ENCODE peak calls at places on chromosomes 7 and 10, in five cellular contexts. Q is Calu3; G is posterior cingulate gyrus; H is brain microvascular endothelial cell; S is stimulated activated naive CD4-positive, alpha-beta T cell. R is an unnamed sample.

GRCh38 chr7:114084381-114085312 is 165.8 kb upstream of the PPP1R3A start:
- DNase-seq in Q (peak; percentile 38), G (no peak), H (no peak), S (no peak), R (peak; percentile 77)

GRCh38 chr7:148772297-148773089 is 73.8 kb downstream of the CUL1 start:
- DNase-seq in Q (peak; percentile 45), G (no peak), H (peak; percentile 94), S (no peak), R (peak; percentile 91)

GRCh38 chr7:94647295-94647694 is 8.6 kb downstream of the SGCE start:
- DNase-seq in Q (no peak), G (no peak), H (no peak), S (no peak), R (no peak)

GRCh38 chr10:109275970-109276369 is 647.3 kb downstream of the XPNPEP1 start:
- DNase-seq in Q (no peak), G (no peak), H (no peak), S (no peak), R (no peak)

GRCh38 chr7:30412810-30413504 is 65.6 kb downstream of the NOD1 start:
- DNase-seq in Q (peak; percentile 66), G (peak; percentile 28), H (peak; percentile 81), S (no peak), R (peak; percentile 80)

GRCh38 chr7:127913686-127914085 is 117.6 kb downstream of the LRRC4 start:
- DNase-seq in Q (no peak), G (no peak), H (no peak), S (no peak), R (no peak)

GRCh38 chr7:138661236-138661635 is 39.9 kb downstream of the SVOPL start:
- DNase-seq in Q (no peak), G (no peak), H (no peak), S (no peak), R (peak; percentile 29)

GRCh38 chr7:154178890-154179289 is 126.7 kb downstream of the DPP6 start:
- DNase-seq in Q (no peak), G (no peak), H (no peak), S (no peak), R (peak; percentile 63)

GRCh38 chr7:5670173-5670933 is 111.1 kb downstream of the RNF216 start:
- DNase-seq in Q (no peak), G (no peak), H (no peak), S (no peak), R (no peak)

GRCh38 chr10:92689663-92690210 is at the start of gene HHEX:
- DNase-seq in Q (peak; percentile 76), G (no peak), H (no peak), S (no peak), R (peak; percentile 44)

GRCh38 chr7:142612264-142612881 is 136.9 kb upstream of the PRSS1 start:
- DNase-seq in Q (no peak), G (no peak), H (peak; percentile 40), S (no peak), R (no peak)

GRCh38 chr10:121131014-121131413 is 279.9 kb downstream of the WDR11 start:
- DNase-seq in Q (no peak), G (no peak), H (no peak), S (no peak), R (no peak)

GRCh38 chr7:27129729-27130539 is 623 bp downstream of the HOXA4 start:
- DNase-seq in Q (no peak), G (no peak), H (no peak), S (peak; percentile 15), R (peak; percentile 28)

GRCh38 chr10:49158399-49158798 is 24.6 kb upstream of the FAM170B start:
- DNase-seq in Q (no peak), G (no peak), H (no peak), S (no peak), R (no peak)

GRCh38 chr10:60944159-60944909 is at the start of gene RHOBTB1:
- DNase-seq in Q (peak; percentile 81), G (peak; percentile 82), H (peak; percentile 74), S (no peak), R (peak; percentile 87)

GRCh38 chr7:22251284-22251683 is 105.7 kb downstream of the RAPGEF5 start:
- DNase-seq in Q (no peak), G (peak; percentile 37), H (no peak), S (no peak), R (no peak)

GRCh38 chr7:151342102-151342646 is 562 bp downstream of the NUB1 start:
- DNase-seq in Q (no peak), G (no peak), H (no peak), S (no peak), R (no peak)

GRCh38 chr10:125694874-125695273 is 11.9 kb upstream of the TEX36 start:
- DNase-seq in Q (no peak), G (no peak), H (peak; percentile 51), S (no peak), R (no peak)

GRCh38 chr7:91979590-91979989 is 38.9 kb downstream of the AKAP9 start:
- DNase-seq in Q (no peak), G (no peak), H (no peak), S (no peak), R (no peak)

GRCh38 chr7:47045592-47045991 is 536.3 kb downstream of the TNS3 start:
- DNase-seq in Q (no peak), G (no peak), H (peak; percentile 23), S (no peak), R (no peak)